ENCODE peak calls at places on chromosome 7, in five cellular contexts. A is Calu3; D is PC-9; Q is heart right ventricle; Z is naive thymus-derived CD8-positive, alpha-beta T cell. V is an unnamed sample.
A peak's percentile ranks its signal among the peaks of the same experiment; 100 is the strongest.

GRCh38 chr7:22890773-22891172 is 68.1 kb upstream of the TOMM7 start:
- DNase-seq in A (no peak), D (no peak), Q (no peak), Z (no peak), V (no peak)

GRCh38 chr7:2529161-2530075 is 9.8 kb downstream of the LFNG start:
- DNase-seq in A (peak; percentile 84), D (peak; percentile 86), Q (peak; percentile 65), Z (peak; percentile 62), V (peak; percentile 63)

GRCh38 chr7:155198901-155199845 is 98.5 kb upstream of the INSIG1 start:
- DNase-seq in A (no peak), D (no peak), Q (no peak), Z (no peak), V (no peak)

GRCh38 chr7:103902917-103903316 is 86.5 kb downstream of the RELN start:
- DNase-seq in A (no peak), D (no peak), Q (no peak), Z (no peak), V (peak; percentile 11)

GRCh38 chr7:145265180-145265579 is 429.3 kb upstream of the TPK1 start:
- DNase-seq in A (no peak), D (no peak), Q (no peak), Z (no peak), V (peak; percentile 12)

GRCh38 chr7:156655983-156656382 is 15.4 kb downstream of the RNF32 start:
- DNase-seq in A (no peak), D (no peak), Q (no peak), Z (no peak), V (no peak)

GRCh38 chr7:16648551-16648950 is 2.6 kb downstream of the BZW2 start:
- DNase-seq in A (peak; percentile 33), D (no peak), Q (no peak), Z (no peak), V (no peak)

GRCh38 chr7:101410743-101411476 is 48.2 kb downstream of the COL26A1 start:
- DNase-seq in A (peak; percentile 9), D (peak; percentile 31), Q (peak; percentile 29), Z (peak; percentile 18), V (peak; percentile 84)

GRCh38 chr7:105127179-105127578 is 113.2 kb downstream of the KMT2E start:
- DNase-seq in A (no peak), D (no peak), Q (no peak), Z (no peak), V (no peak)

GRCh38 chr7:42734568-42734967 is 177.3 kb downstream of the C7orf25 start:
- DNase-seq in A (no peak), D (no peak), Q (no peak), Z (no peak), V (no peak)